ENCODE peak calls at places on chromosomes 13 and 19, in seven cellular contexts. E, P, M, Y, L, U and F are unnamed samples.
A peak's percentile ranks its signal among the peaks of the same experiment; 100 is the strongest.

GRCh38 chr13:36915891-36916640 is 4.0 kb downstream of the SMAD9 start:
- DNase-seq in E (no peak), P (no peak), M (no peak), Y (no peak), L (peak; percentile 36), U (no peak), F (no peak)

GRCh38 chr19:41928221-41928683 is at the start of gene ERFL:
- DNase-seq in E (no peak), P (no peak), M (no peak), Y (no peak), L (no peak), U (no peak), F (no peak)

GRCh38 chr19:11018179-11018578 is 57.3 kb downstream of the SMARCA4 start:
- DNase-seq in E (no peak), P (no peak), M (no peak), Y (no peak), L (no peak), U (no peak), F (no peak)

GRCh38 chr19:531753-532571 is at the start of gene CDC34:
- DNase-seq in E (peak; percentile 47), P (no peak), M (no peak), Y (peak; percentile 23), L (no peak), U (no peak), F (no peak)

GRCh38 chr13:95457294-95457693 is 95.2 kb upstream of the CLDN10 start:
- DNase-seq in E (no peak), P (no peak), M (no peak), Y (no peak), L (no peak), U (no peak), F (no peak)

GRCh38 chr19:54650108-54650666 is 12.6 kb upstream of the LILRB4 start:
- DNase-seq in E (no peak), P (no peak), M (no peak), Y (no peak), L (no peak), U (no peak), F (no peak)

GRCh38 chr13:88622362-88622973 is 951.3 kb downstream of the SLITRK5 start:
- DNase-seq in E (peak; percentile 26), P (no peak), M (no peak), Y (no peak), L (no peak), U (no peak), F (no peak)

GRCh38 chr13:46124967-46125933 is 20.4 kb upstream of the CPB2 start:
- DNase-seq in E (no peak), P (no peak), M (no peak), Y (no peak), L (no peak), U (no peak), F (no peak)

GRCh38 chr13:33174980-33175379 is 110.6 kb downstream of the STARD13 start:
- DNase-seq in E (no peak), P (no peak), M (no peak), Y (no peak), L (no peak), U (no peak), F (no peak)

GRCh38 chr13:21095311-21095710 is 33.9 kb upstream of the LATS2 start:
- DNase-seq in E (no peak), P (no peak), M (no peak), Y (no peak), L (no peak), U (no peak), F (no peak)

GRCh38 chr13:21069561-21070004 is 8.2 kb upstream of the LATS2 start:
- DNase-seq in E (no peak), P (peak; percentile 98), M (no peak), Y (peak; percentile 81), L (no peak), U (no peak), F (no peak)

GRCh38 chr19:18306903-18307681 is 15.8 kb downstream of the LSM4 start:
- DNase-seq in E (no peak), P (no peak), M (no peak), Y (no peak), L (no peak), U (no peak), F (no peak)

GRCh38 chr19:38388310-38389100 is at the start of gene SPRED3:
- DNase-seq in E (no peak), P (no peak), M (no peak), Y (peak; percentile 65), L (peak; percentile 46), U (peak; percentile 70), F (peak; percentile 32)

GRCh38 chr13:27500806-27501534 is 50.6 kb upstream of the MTIF3 start:
- DNase-seq in E (no peak), P (no peak), M (no peak), Y (no peak), L (no peak), U (no peak), F (no peak)

GRCh38 chr19:38879400-38879751 is 1.3 kb upstream of the RINL start:
- DNase-seq in E (no peak), P (no peak), M (no peak), Y (no peak), L (no peak), U (no peak), F (no peak)

GRCh38 chr13:33274264-33274663 is 11.3 kb downstream of the STARD13 start:
- DNase-seq in E (no peak), P (no peak), M (no peak), Y (no peak), L (no peak), U (no peak), F (no peak)

GRCh38 chr19:53977429-53977990 is 13.9 kb upstream of the CACNG6 start:
- DNase-seq in E (peak; percentile 69), P (peak; percentile 65), M (peak; percentile 72), Y (peak; percentile 40), L (peak; percentile 95), U (peak; percentile 76), F (peak; percentile 11)

GRCh38 chr13:100100115-100100879 is 11.4 kb downstream of the PCCA start:
- DNase-seq in E (no peak), P (peak; percentile 45), M (peak; percentile 34), Y (peak; percentile 93), L (peak; percentile 49), U (no peak), F (no peak)

GRCh38 chr13:101612736-101613135 is 160.3 kb downstream of the ITGBL1 start:
- DNase-seq in E (no peak), P (no peak), M (no peak), Y (no peak), L (no peak), U (no peak), F (no peak)

GRCh38 chr19:1942934-1943555 is 2.1 kb downstream of the CSNK1G2 start:
- DNase-seq in E (no peak), P (no peak), M (no peak), Y (no peak), L (no peak), U (no peak), F (no peak)

GRCh38 chr13:48265217-48265815 is 32.3 kb downstream of the ITM2B start:
- DNase-seq in E (no peak), P (no peak), M (no peak), Y (no peak), L (no peak), U (no peak), F (no peak)